ENCODE peak calls at places on chromosomes 5 and 9, in four cellular contexts. One of them, this sample, is unnamed.

GRCh38 chr5:139655727-139656271 is 7.7 kb downstream of the CXXC5 start:
- DNase-seq in astrocyte: no peak
- DNase-seq in adipocyte: peak; percentile 90
- DNase-seq in endothelial cell of umbilical vein: no peak
- DNase-seq in this sample: peak; percentile 57

GRCh38 chr9:21096172-21096900 is 18.6 kb upstream of the IFNB1 start:
- DNase-seq in astrocyte: peak; percentile 21
- DNase-seq in endothelial cell of umbilical vein: peak; percentile 40
- DNase-seq in adipocyte: peak; percentile 73
- DNase-seq in this sample: no peak

GRCh38 chr5:122306461-122306860 is 5.6 kb upstream of the SNCAIP start:
- DNase-seq in endothelial cell of umbilical vein: peak; percentile 37
- DNase-seq in astrocyte: no peak
- DNase-seq in adipocyte: no peak
- DNase-seq in this sample: no peak

GRCh38 chr9:19969721-19970120 is 180.9 kb upstream of the SLC24A2 start:
- DNase-seq in adipocyte: no peak
- DNase-seq in astrocyte: peak; percentile 14
- DNase-seq in endothelial cell of umbilical vein: no peak
- DNase-seq in this sample: no peak

GRCh38 chr5:132473019-132473531 is 17.5 kb downstream of the IRF1 start:
- DNase-seq in astrocyte: no peak
- DNase-seq in endothelial cell of umbilical vein: no peak
- DNase-seq in adipocyte: no peak
- DNase-seq in this sample: no peak

GRCh38 chr9:117516676-117517632 is 102.1 kb upstream of the ASTN2 start:
- DNase-seq in adipocyte: no peak
- DNase-seq in astrocyte: no peak
- DNase-seq in endothelial cell of umbilical vein: no peak
- DNase-seq in this sample: no peak

GRCh38 chr5:17218353-17219005 is 1.0 kb downstream of the BASP1 start:
- DNase-seq in astrocyte: peak; percentile 66
- DNase-seq in endothelial cell of umbilical vein: peak; percentile 56
- DNase-seq in adipocyte: peak; percentile 86
- DNase-seq in this sample: no peak

GRCh38 chr9:121024237-121024636 is 25.8 kb downstream of the C5 start:
- DNase-seq in endothelial cell of umbilical vein: no peak
- DNase-seq in adipocyte: no peak
- DNase-seq in astrocyte: no peak
- DNase-seq in this sample: no peak

GRCh38 chr5:3325206-3325605 is 270.4 kb upstream of the IRX1 start:
- DNase-seq in endothelial cell of umbilical vein: no peak
- DNase-seq in adipocyte: no peak
- DNase-seq in astrocyte: peak; percentile 30
- DNase-seq in this sample: no peak

GRCh38 chr5:95900383-95900958 is 61.2 kb downstream of the ELL2 start:
- DNase-seq in astrocyte: peak; percentile 63
- DNase-seq in adipocyte: peak; percentile 88
- DNase-seq in endothelial cell of umbilical vein: no peak
- DNase-seq in this sample: peak; percentile 41

GRCh38 chr9:14538529-14538928 is 154.7 kb downstream of the ZDHHC21 start:
- DNase-seq in endothelial cell of umbilical vein: no peak
- DNase-seq in adipocyte: no peak
- DNase-seq in astrocyte: no peak
- DNase-seq in this sample: no peak

GRCh38 chr9:38003230-38003629 is 65.8 kb downstream of the SHB start:
- DNase-seq in adipocyte: no peak
- DNase-seq in endothelial cell of umbilical vein: no peak
- DNase-seq in astrocyte: no peak
- DNase-seq in this sample: no peak

GRCh38 chr5:167442922-167443321 is 848.5 kb upstream of the WWC1 start:
- DNase-seq in adipocyte: no peak
- DNase-seq in endothelial cell of umbilical vein: no peak
- DNase-seq in astrocyte: peak; percentile 74
- DNase-seq in this sample: no peak

GRCh38 chr9:138048184-138048583 is 170.6 kb downstream of the CACNA1B start:
- DNase-seq in adipocyte: no peak
- DNase-seq in astrocyte: no peak
- DNase-seq in endothelial cell of umbilical vein: no peak
- DNase-seq in this sample: no peak

GRCh38 chr5:138463335-138464017 is 1.8 kb upstream of the EGR1 start:
- DNase-seq in astrocyte: no peak
- DNase-seq in endothelial cell of umbilical vein: no peak
- DNase-seq in adipocyte: no peak
- DNase-seq in this sample: no peak

DNA sequence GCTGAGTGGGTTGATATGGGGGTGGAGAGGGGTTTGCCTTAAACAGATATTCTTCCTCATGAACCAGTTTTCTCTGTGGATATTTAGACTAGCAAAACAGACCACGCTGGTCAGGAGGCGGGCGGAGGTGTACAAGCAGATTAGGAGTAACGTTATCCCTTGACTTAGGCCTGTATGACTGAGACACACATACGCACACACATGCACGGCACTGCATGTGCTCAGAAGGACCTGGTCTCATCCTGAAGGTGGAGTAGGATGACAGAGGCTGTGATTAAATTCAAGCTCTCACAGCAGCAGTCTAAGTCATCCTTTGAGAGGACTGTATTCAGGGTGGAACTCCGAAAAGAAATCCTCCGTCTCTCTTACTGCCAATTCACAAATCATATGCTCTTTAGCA is 209.7 kb downstream of the DIRAS2 start:
- DNase-seq in adipocyte: no peak
- DNase-seq in astrocyte: no peak
- DNase-seq in endothelial cell of umbilical vein: no peak
- DNase-seq in this sample: no peak
- H3K4me3 ChIP-seq in adipocyte: no peak overlapping the region
- H3K4me3 ChIP-seq in astrocyte: peak overlapping the region; percentile 33
- H3K4me3 ChIP-seq in endothelial cell of umbilical vein: no peak overlapping the region
- H3K4me3 ChIP-seq in this sample: no peak overlapping the region

GRCh38 chr9:95028855-95029219 is 288.7 kb downstream of the FANCC start:
- DNase-seq in adipocyte: no peak
- DNase-seq in endothelial cell of umbilical vein: no peak
- DNase-seq in astrocyte: no peak
- DNase-seq in this sample: peak; percentile 68
- H3K36me3 ChIP-seq in adipocyte: peaks cover 21% of the 10 kb centered on the region
- H3K36me3 ChIP-seq in endothelial cell of umbilical vein: peaks cover 5% of the 10 kb centered on the region
- H3K36me3 ChIP-seq in astrocyte: peaks cover 23% of the 10 kb centered on the region
- H3K36me3 ChIP-seq in this sample: no peaks in the 10 kb centered on the region

GRCh38 chr5:128537999-128538248 is at the start of gene FBN2:
- DNase-seq in astrocyte: no peak
- DNase-seq in endothelial cell of umbilical vein: no peak
- DNase-seq in adipocyte: no peak
- DNase-seq in this sample: no peak

GRCh38 chr5:128536861-128537305 is 1.2 kb downstream of the FBN2 start:
- DNase-seq in astrocyte: no peak
- DNase-seq in endothelial cell of umbilical vein: no peak
- DNase-seq in adipocyte: peak; percentile 58
- DNase-seq in this sample: no peak

GRCh38 chr5:128535225-128535624 is 2.8 kb downstream of the FBN2 start:
- DNase-seq in adipocyte: peak; percentile 36
- DNase-seq in astrocyte: no peak
- DNase-seq in endothelial cell of umbilical vein: no peak
- DNase-seq in this sample: no peak

GRCh38 chr5:128537306-128537998 is 593 bp downstream of the FBN2 start:
- DNase-seq in endothelial cell of umbilical vein: peak; percentile 51
- DNase-seq in astrocyte: peak; percentile 34
- DNase-seq in adipocyte: peak; percentile 86
- DNase-seq in this sample: peak; percentile 60

DNA sequence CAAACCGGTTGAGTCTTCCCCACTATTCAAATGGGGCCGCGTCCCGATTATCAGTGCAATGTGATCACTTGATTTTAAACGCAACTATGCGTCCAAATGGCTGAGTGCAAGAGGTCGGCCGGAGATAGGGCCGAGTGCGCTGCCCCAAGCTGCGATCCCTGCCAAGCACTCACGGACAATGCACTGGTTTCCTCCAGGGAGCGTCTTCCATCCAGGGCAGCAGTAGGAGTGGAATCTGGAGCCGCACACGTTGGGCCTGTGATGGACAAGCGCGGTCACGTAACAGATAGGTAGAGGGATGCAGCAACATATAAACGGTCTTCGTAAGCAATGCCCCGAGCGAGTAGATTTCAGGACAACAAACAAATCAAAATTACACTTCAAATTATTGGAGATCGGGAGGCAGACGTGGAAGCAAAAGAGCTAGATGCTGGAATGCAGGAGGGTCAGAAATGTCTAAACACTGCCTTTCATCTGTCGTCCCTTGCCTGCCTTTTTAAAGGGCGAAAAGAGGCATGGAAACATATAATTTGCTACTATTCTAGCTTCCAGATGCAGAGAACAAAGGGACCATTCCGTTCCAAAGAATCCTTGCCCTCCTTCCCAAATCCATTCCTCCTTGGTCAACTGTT is 1.7 kb downstream of the FBN2 start:
- DNase-seq in adipocyte: peak; percentile 58
- DNase-seq in endothelial cell of umbilical vein: peak; percentile 14
- DNase-seq in astrocyte: no peak
- DNase-seq in this sample: no peak
- H3K27me3 ChIP-seq in adipocyte: no peaks in the 10 kb centered on the region
- H3K27me3 ChIP-seq in endothelial cell of umbilical vein: no peaks in the 10 kb centered on the region
- H3K27me3 ChIP-seq in astrocyte: no peaks in the 10 kb centered on the region
- H3K27me3 ChIP-seq in this sample: no peaks in the 10 kb centered on the region

DNA sequence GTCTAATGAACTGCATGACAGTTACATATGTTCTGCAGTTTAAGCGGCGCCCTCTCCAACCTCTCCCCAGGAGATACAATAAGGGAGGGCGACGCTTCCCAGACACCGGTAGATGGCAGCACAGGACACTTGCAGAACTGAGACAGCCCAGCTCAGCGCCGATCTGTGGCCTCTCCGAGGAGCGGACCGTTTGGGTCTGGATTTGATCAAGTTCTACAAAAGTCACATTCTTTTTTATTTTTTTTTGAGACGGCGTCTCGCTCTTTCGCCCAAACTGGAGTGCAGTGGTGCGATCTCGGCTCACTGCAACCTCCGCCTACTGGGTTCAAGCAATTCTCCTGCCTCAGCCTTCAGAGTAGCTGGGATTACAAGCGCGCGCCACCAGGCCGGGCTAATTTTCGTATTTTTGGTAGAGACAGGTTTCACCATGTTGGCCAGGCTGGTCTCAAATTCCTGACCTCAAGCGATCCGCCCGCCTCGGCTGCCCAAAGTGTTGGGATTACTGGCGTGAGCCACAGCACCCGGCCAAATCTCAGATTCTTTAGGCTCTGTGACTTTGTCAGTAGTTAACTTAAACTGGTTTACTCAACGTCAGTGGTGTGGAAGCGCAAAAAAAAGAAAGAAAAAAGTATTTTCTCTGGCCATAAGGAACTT is 1.4 kb upstream of the ATOSB start:
- DNase-seq in astrocyte: peak; percentile 77
- DNase-seq in endothelial cell of umbilical vein: peak; percentile 88
- DNase-seq in adipocyte: peak; percentile 99
- DNase-seq in this sample: peak; percentile 89
- H3K4me3 ChIP-seq in astrocyte: peak overlapping the region; percentile 94
- H3K4me3 ChIP-seq in endothelial cell of umbilical vein: peak overlapping the region; percentile 67
- H3K4me3 ChIP-seq in adipocyte: peak overlapping the region; percentile 85
- H3K4me3 ChIP-seq in this sample: peak overlapping the region; percentile 51

DNA sequence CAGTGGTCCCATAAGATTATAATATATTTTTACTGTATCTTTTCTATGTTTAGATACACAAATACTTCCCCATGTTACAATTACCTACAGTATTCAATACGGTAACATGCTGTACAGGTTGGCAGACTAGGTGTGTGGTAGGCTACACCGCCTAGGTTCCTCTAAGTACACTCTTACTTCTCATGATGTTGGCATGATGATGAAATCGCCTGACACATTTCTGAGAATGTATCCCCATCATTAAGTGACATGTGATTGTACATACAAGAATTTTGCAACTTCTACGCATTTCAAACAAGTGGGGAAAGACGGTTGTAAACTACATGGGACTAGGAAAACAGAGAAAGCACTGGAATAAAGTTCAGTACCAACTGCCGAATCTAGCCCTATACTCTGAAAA is 53.3 kb downstream of the SETX start:
- DNase-seq in astrocyte: no peak
- DNase-seq in endothelial cell of umbilical vein: no peak
- DNase-seq in adipocyte: no peak
- DNase-seq in this sample: no peak
- H3K36me3 ChIP-seq in astrocyte: peaks cover 52% of the 10 kb centered on the region
- H3K36me3 ChIP-seq in endothelial cell of umbilical vein: peaks cover 25% of the 10 kb centered on the region
- H3K36me3 ChIP-seq in adipocyte: peaks cover 80% of the 10 kb centered on the region
- H3K36me3 ChIP-seq in this sample: no peaks in the 10 kb centered on the region

GRCh38 chr5:149679876-149680809 is 50.0 kb upstream of the PPARGC1B start:
- DNase-seq in adipocyte: no peak
- DNase-seq in astrocyte: no peak
- DNase-seq in endothelial cell of umbilical vein: no peak
- DNase-seq in this sample: no peak
- H3K27me3 ChIP-seq in adipocyte: peaks cover 66% of the 10 kb centered on the region
- H3K27me3 ChIP-seq in astrocyte: peaks cover 35% of the 10 kb centered on the region
- H3K27me3 ChIP-seq in endothelial cell of umbilical vein: peaks cover 33% of the 10 kb centered on the region
- H3K27me3 ChIP-seq in this sample: no peaks in the 10 kb centered on the region

DNA sequence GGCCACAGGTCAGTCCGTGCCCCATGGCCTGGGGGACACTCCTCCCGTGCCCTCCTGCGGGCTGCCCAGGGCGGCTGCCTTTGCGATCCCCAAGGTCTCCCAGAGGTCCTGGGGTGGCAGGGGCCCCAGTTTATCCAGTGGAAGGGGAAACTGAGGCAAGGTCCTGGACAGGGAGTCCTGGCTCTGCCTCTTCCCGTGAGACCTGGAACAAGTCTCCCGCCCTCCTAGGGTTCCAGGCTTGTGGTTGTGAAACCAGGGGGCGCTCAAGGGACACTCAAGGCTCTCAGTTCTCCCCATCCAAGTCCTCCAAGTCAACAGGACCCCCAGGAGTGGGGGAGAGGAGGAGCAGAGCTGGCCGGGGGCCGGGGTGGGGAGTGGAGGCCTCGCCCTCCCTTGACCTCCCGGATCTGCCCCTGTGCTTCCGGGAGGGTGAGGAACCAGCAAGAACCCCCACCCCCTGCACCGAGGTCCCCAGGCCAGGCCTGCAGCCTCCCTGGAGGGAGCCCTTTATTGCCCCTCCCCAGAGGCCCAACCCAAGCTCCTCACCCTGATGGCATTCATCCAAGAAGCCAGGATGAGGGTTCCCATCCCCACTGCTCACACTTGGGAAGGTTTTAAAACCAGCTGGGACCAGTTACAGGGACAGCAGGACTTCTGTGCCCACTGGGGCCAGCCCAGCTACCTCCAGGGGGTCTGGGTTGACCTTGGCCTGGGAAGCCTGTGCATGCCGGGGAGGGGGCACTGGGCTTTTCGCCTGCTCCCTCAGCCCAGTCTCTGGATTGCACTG is 24.7 kb upstream of the TMEM250 start:
- DNase-seq in astrocyte: no peak
- DNase-seq in endothelial cell of umbilical vein: peak; percentile 57
- DNase-seq in adipocyte: peak; percentile 31
- DNase-seq in this sample: peak; percentile 58
- H3K4me3 ChIP-seq in astrocyte: no peak overlapping the region
- H3K4me3 ChIP-seq in endothelial cell of umbilical vein: no peak overlapping the region
- H3K4me3 ChIP-seq in adipocyte: no peak overlapping the region
- H3K4me3 ChIP-seq in this sample: no peak overlapping the region

GRCh38 chr5:93399675-93400074 is 181.3 kb downstream of the NR2F1-AS1 start:
- DNase-seq in adipocyte: no peak
- DNase-seq in endothelial cell of umbilical vein: no peak
- DNase-seq in astrocyte: no peak
- DNase-seq in this sample: peak; percentile 31
- H3K36me3 ChIP-seq in adipocyte: no peaks in the 10 kb centered on the region
- H3K36me3 ChIP-seq in endothelial cell of umbilical vein: no peaks in the 10 kb centered on the region
- H3K36me3 ChIP-seq in astrocyte: no peaks in the 10 kb centered on the region
- H3K36me3 ChIP-seq in this sample: no peaks in the 10 kb centered on the region